ENCODE peak calls at places on chromosome 5, in six cellular contexts. One of them, this sample, is unnamed.
A peak's percentile ranks its signal among the peaks of the same experiment; 100 is the strongest.

GRCh38 chr5:177403194-177403825 is 2.8 kb upstream of the PFN3 start:
- DNase-seq in A549: peak; percentile 54
- DNase-seq in ascending aorta: no peak
- DNase-seq in AG10803: no peak
- DNase-seq in AG09309: no peak
- DNase-seq in mammary epithelial cell: peak; percentile 19
- DNase-seq in this sample: peak; percentile 50

GRCh38 chr5:2307631-2308030 is 424.9 kb upstream of the IRX4 start:
- DNase-seq in mammary epithelial cell: no peak
- DNase-seq in AG10803: no peak
- DNase-seq in A549: no peak
- DNase-seq in AG09309: no peak
- DNase-seq in ascending aorta: no peak
- DNase-seq in this sample: no peak

GRCh38 chr5:55177078-55177477 is 4.1 kb upstream of the CDC20B start:
- DNase-seq in ascending aorta: no peak
- DNase-seq in AG09309: no peak
- DNase-seq in mammary epithelial cell: no peak
- DNase-seq in A549: no peak
- DNase-seq in AG10803: no peak
- DNase-seq in this sample: no peak

GRCh38 chr5:110844251-110844650 is 105.4 kb downstream of the SLC25A46 start:
- DNase-seq in mammary epithelial cell: no peak
- DNase-seq in ascending aorta: no peak
- DNase-seq in AG09309: no peak
- DNase-seq in A549: no peak
- DNase-seq in AG10803: no peak
- DNase-seq in this sample: no peak

GRCh38 chr5:8729437-8729836 is 816.4 kb downstream of the SEMA5A start:
- DNase-seq in mammary epithelial cell: no peak
- DNase-seq in A549: no peak
- DNase-seq in AG09309: no peak
- DNase-seq in ascending aorta: no peak
- DNase-seq in AG10803: peak; percentile 35
- DNase-seq in this sample: no peak

GRCh38 chr5:121634946-121635345 is 216.7 kb upstream of the FTMT start:
- DNase-seq in AG10803: no peak
- DNase-seq in A549: no peak
- DNase-seq in AG09309: no peak
- DNase-seq in mammary epithelial cell: no peak
- DNase-seq in ascending aorta: no peak
- DNase-seq in this sample: no peak

GRCh38 chr5:110853267-110853666 is 114.5 kb downstream of the SLC25A46 start:
- DNase-seq in ascending aorta: no peak
- DNase-seq in AG09309: no peak
- DNase-seq in AG10803: no peak
- DNase-seq in mammary epithelial cell: peak; percentile 66
- DNase-seq in A549: no peak
- DNase-seq in this sample: no peak

GRCh38 chr5:34743878-34744277 is 87.8 kb downstream of the RAI14 start:
- DNase-seq in A549: no peak
- DNase-seq in AG09309: peak; percentile 88
- DNase-seq in ascending aorta: no peak
- DNase-seq in mammary epithelial cell: peak; percentile 20
- DNase-seq in AG10803: peak; percentile 98
- DNase-seq in this sample: no peak

GRCh38 chr5:51396797-51397196 is 13.5 kb downstream of the ISL1 start:
- DNase-seq in ascending aorta: no peak
- DNase-seq in AG09309: no peak
- DNase-seq in A549: no peak
- DNase-seq in AG10803: no peak
- DNase-seq in mammary epithelial cell: no peak
- DNase-seq in this sample: no peak

GRCh38 chr5:171920765-171921391 is 85.6 kb downstream of the FBXW11 start:
- DNase-seq in AG10803: no peak
- DNase-seq in AG09309: no peak
- DNase-seq in ascending aorta: no peak
- DNase-seq in A549: no peak
- DNase-seq in mammary epithelial cell: no peak
- DNase-seq in this sample: no peak

GRCh38 chr5:171122372-171122771 is 186.7 kb upstream of the TLX3 start:
- DNase-seq in A549: no peak
- DNase-seq in mammary epithelial cell: no peak
- DNase-seq in AG09309: no peak
- DNase-seq in AG10803: peak; percentile 1
- DNase-seq in ascending aorta: no peak
- DNase-seq in this sample: no peak

GRCh38 chr5:72452515-72453259 is 54.5 kb downstream of the ZNF366 start:
- DNase-seq in ascending aorta: peak; percentile 49
- DNase-seq in A549: peak; percentile 79
- DNase-seq in mammary epithelial cell: peak; percentile 44
- DNase-seq in AG10803: peak; percentile 96
- DNase-seq in AG09309: peak; percentile 55
- DNase-seq in this sample: no peak

GRCh38 chr5:134541736-134542376 is 16.4 kb downstream of the JADE2 start:
- DNase-seq in A549: no peak
- DNase-seq in ascending aorta: no peak
- DNase-seq in mammary epithelial cell: no peak
- DNase-seq in AG10803: no peak
- DNase-seq in AG09309: no peak
- DNase-seq in this sample: no peak

GRCh38 chr5:67643531-67643930 is 446.9 kb upstream of the CD180 start:
- DNase-seq in mammary epithelial cell: no peak
- DNase-seq in A549: no peak
- DNase-seq in AG10803: peak; percentile 31
- DNase-seq in AG09309: no peak
- DNase-seq in ascending aorta: no peak
- DNase-seq in this sample: no peak

GRCh38 chr5:161851691-161852299 is 3.9 kb downstream of the GABRA1 start:
- DNase-seq in ascending aorta: no peak
- DNase-seq in AG09309: no peak
- DNase-seq in AG10803: no peak
- DNase-seq in mammary epithelial cell: no peak
- DNase-seq in A549: peak; percentile 2
- DNase-seq in this sample: no peak

GRCh38 chr5:36180556-36181350 is 28.8 kb downstream of the SKP2 start:
- DNase-seq in AG10803: no peak
- DNase-seq in ascending aorta: no peak
- DNase-seq in A549: no peak
- DNase-seq in mammary epithelial cell: no peak
- DNase-seq in AG09309: no peak
- DNase-seq in this sample: no peak

GRCh38 chr5:84085387-84086041 is 299.2 kb downstream of the EDIL3 start:
- DNase-seq in A549: no peak
- DNase-seq in AG10803: no peak
- DNase-seq in ascending aorta: no peak
- DNase-seq in AG09309: no peak
- DNase-seq in mammary epithelial cell: no peak
- DNase-seq in this sample: no peak

GRCh38 chr5:173800340-173800739 is 87.8 kb upstream of the CPEB4 start:
- DNase-seq in AG10803: no peak
- DNase-seq in mammary epithelial cell: peak; percentile 17
- DNase-seq in ascending aorta: no peak
- DNase-seq in AG09309: no peak
- DNase-seq in A549: no peak
- DNase-seq in this sample: no peak

GRCh38 chr5:96729156-96729555 is 67.0 kb downstream of the CAST start:
- DNase-seq in AG10803: no peak
- DNase-seq in AG09309: no peak
- DNase-seq in ascending aorta: no peak
- DNase-seq in mammary epithelial cell: no peak
- DNase-seq in A549: no peak
- DNase-seq in this sample: no peak

GRCh38 chr5:124996764-124997077 is 250.3 kb upstream of the ZNF608 start:
- DNase-seq in mammary epithelial cell: no peak
- DNase-seq in AG10803: peak; percentile 46
- DNase-seq in AG09309: peak; percentile 14
- DNase-seq in ascending aorta: no peak
- DNase-seq in A549: no peak
- DNase-seq in this sample: no peak

GRCh38 chr5:137305971-137306592 is 193.0 kb downstream of the SPOCK1 start:
- DNase-seq in A549: no peak
- DNase-seq in mammary epithelial cell: no peak
- DNase-seq in AG10803: no peak
- DNase-seq in AG09309: no peak
- DNase-seq in ascending aorta: no peak
- DNase-seq in this sample: no peak

GRCh38 chr5:61732376-61732775 is 400.3 kb downstream of the ZSWIM6 start:
- DNase-seq in ascending aorta: no peak
- DNase-seq in mammary epithelial cell: no peak
- DNase-seq in A549: no peak
- DNase-seq in AG09309: no peak
- DNase-seq in AG10803: no peak
- DNase-seq in this sample: no peak

GRCh38 chr5:50420343-50420935 is 20.6 kb downstream of the EMB start:
- DNase-seq in A549: no peak
- DNase-seq in AG09309: no peak
- DNase-seq in AG10803: no peak
- DNase-seq in mammary epithelial cell: no peak
- DNase-seq in ascending aorta: no peak
- DNase-seq in this sample: no peak

GRCh38 chr5:61943718-61944117 is 362.3 kb upstream of the KIF2A start:
- DNase-seq in mammary epithelial cell: no peak
- DNase-seq in ascending aorta: no peak
- DNase-seq in AG10803: no peak
- DNase-seq in A549: no peak
- DNase-seq in AG09309: no peak
- DNase-seq in this sample: no peak

GRCh38 chr5:108727154-108727638 is 20.5 kb upstream of the FER start:
- DNase-seq in mammary epithelial cell: no peak
- DNase-seq in AG09309: no peak
- DNase-seq in ascending aorta: no peak
- DNase-seq in AG10803: peak; percentile 54
- DNase-seq in A549: no peak
- DNase-seq in this sample: no peak

GRCh38 chr5:41929035-41929434 is 4.0 kb downstream of the FBXO4 start:
- DNase-seq in A549: no peak
- DNase-seq in AG09309: no peak
- DNase-seq in ascending aorta: no peak
- DNase-seq in mammary epithelial cell: no peak
- DNase-seq in AG10803: no peak
- DNase-seq in this sample: no peak

GRCh38 chr5:75668988-75669760 is 48.1 kb downstream of the POC5 start:
- DNase-seq in AG09309: no peak
- DNase-seq in mammary epithelial cell: peak; percentile 6
- DNase-seq in ascending aorta: no peak
- DNase-seq in AG10803: no peak
- DNase-seq in A549: peak; percentile 40
- DNase-seq in this sample: peak; percentile 57

GRCh38 chr5:124394700-124395099 is 351.7 kb downstream of the ZNF608 start:
- DNase-seq in ascending aorta: no peak
- DNase-seq in AG09309: no peak
- DNase-seq in A549: no peak
- DNase-seq in mammary epithelial cell: no peak
- DNase-seq in AG10803: no peak
- DNase-seq in this sample: no peak

GRCh38 chr5:10724799-10725507 is 36.1 kb downstream of the DAP start:
- DNase-seq in ascending aorta: no peak
- DNase-seq in AG10803: peak; percentile 61
- DNase-seq in AG09309: peak; percentile 38
- DNase-seq in mammary epithelial cell: peak; percentile 76
- DNase-seq in A549: peak; percentile 84
- DNase-seq in this sample: no peak

GRCh38 chr5:98993512-98993911 is 64.7 kb upstream of the CHD1 start:
- DNase-seq in mammary epithelial cell: no peak
- DNase-seq in ascending aorta: no peak
- DNase-seq in AG09309: no peak
- DNase-seq in AG10803: no peak
- DNase-seq in A549: no peak
- DNase-seq in this sample: no peak

GRCh38 chr5:141032626-141033025 is 18.5 kb upstream of the PCDHB1 start:
- DNase-seq in ascending aorta: no peak
- DNase-seq in mammary epithelial cell: no peak
- DNase-seq in A549: no peak
- DNase-seq in AG09309: no peak
- DNase-seq in AG10803: no peak
- DNase-seq in this sample: no peak
- TF ChIP-seq CTCF in ascending aorta: no peak
- TF ChIP-seq CTCF in mammary epithelial cell: no peak
- TF ChIP-seq CTCF in A549: no peak
- TF ChIP-seq CTCF in AG09309: no peak
- TF ChIP-seq CTCF in AG10803: no peak
- TF ChIP-seq CTCF in this sample: no peak

DNA sequence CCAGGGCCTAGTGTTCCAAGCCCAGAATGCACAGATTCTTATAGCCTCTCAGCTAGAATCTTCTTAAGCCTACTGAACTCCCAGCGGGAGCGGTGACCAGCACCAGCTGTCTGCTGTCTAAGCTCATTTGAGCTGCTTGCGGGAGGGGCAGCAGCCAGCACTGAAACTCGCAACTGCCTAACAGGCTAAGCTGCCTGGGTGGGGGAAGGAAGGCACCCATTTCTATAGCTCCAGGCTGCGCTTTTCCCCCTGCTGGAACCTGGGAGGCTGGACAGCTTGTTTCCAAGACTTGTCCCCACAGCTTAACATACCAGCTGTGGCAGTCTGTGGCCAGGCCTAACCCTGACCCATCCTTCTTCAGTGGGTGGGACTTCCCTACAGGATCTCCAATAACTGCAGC is 512.9 kb downstream of the EFNA5 start:
- DNase-seq in AG09309: no peak
- DNase-seq in mammary epithelial cell: no peak
- DNase-seq in ascending aorta: no peak
- DNase-seq in AG10803: no peak
- DNase-seq in A549: no peak
- DNase-seq in this sample: no peak
- TF ChIP-seq CTCF in AG09309: no peak
- TF ChIP-seq CTCF in mammary epithelial cell: no peak
- TF ChIP-seq CTCF in ascending aorta: no peak
- TF ChIP-seq CTCF in AG10803: no peak
- TF ChIP-seq CTCF in A549: no peak
- TF ChIP-seq CTCF in this sample: no peak

GRCh38 chr5:40716000-40716399 is 36.3 kb downstream of the PTGER4 start:
- DNase-seq in A549: no peak
- DNase-seq in AG10803: no peak
- DNase-seq in mammary epithelial cell: no peak
- DNase-seq in ascending aorta: no peak
- DNase-seq in AG09309: no peak
- DNase-seq in this sample: no peak
- TF ChIP-seq CTCF in A549: peak; percentile 33
- TF ChIP-seq CTCF in AG10803: peak; percentile 20
- TF ChIP-seq CTCF in mammary epithelial cell: peak; percentile 46
- TF ChIP-seq CTCF in ascending aorta: no peak
- TF ChIP-seq CTCF in AG09309: peak; percentile 24
- TF ChIP-seq CTCF in this sample: no peak

DNA sequence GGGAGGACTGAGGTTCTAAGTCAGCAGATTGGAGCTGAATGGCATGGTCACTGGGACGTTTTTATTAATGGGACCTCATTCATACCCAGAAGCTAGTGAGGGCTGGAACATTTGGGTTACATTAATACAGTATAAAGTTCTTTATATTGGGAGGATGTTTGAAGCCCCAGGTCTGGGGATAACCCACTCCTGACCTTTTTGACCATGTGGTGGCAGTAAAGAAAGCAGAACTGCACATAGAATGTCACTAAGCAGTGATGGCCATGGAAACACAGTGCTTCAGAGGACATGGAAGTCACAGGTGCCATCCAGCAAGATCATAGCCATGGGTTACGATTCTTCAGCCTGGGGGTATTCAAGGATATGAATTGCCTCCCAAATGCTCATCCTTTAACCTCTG is 176.0 kb downstream of the ATP10B start:
- DNase-seq in A549: no peak
- DNase-seq in AG09309: no peak
- DNase-seq in AG10803: no peak
- DNase-seq in ascending aorta: no peak
- DNase-seq in mammary epithelial cell: no peak
- DNase-seq in this sample: no peak
- TF ChIP-seq CTCF in A549: no peak
- TF ChIP-seq CTCF in AG09309: no peak
- TF ChIP-seq CTCF in AG10803: no peak
- TF ChIP-seq CTCF in ascending aorta: no peak
- TF ChIP-seq CTCF in mammary epithelial cell: no peak
- TF ChIP-seq CTCF in this sample: no peak

This sample was measured in natural killer cell.